ENCODE peak calls at places on chromosome 18, in eight cellular contexts. One of them, this sample, is unnamed.

GRCh38 chr18:74395630-74396251 is 61.4 kb downstream of the DIPK1C start:
- DNase-seq in ovary: no peak
- DNase-seq in NCI-H1417: no peak
- DNase-seq in germinal center: no peak
- DNase-seq in HS-5: no peak
- DNase-seq in HT1080: no peak
- DNase-seq in ascending aorta: no peak
- DNase-seq in H4: no peak
- DNase-seq in this sample: no peak

GRCh38 chr18:55605820-55606252 is 17.8 kb upstream of the TCF4 start:
- DNase-seq in ovary: no peak
- DNase-seq in NCI-H1417: no peak
- DNase-seq in germinal center: no peak
- DNase-seq in HS-5: no peak
- DNase-seq in HT1080: no peak
- DNase-seq in ascending aorta: no peak
- DNase-seq in H4: no peak
- DNase-seq in this sample: no peak

GRCh38 chr18:42545825-42546224 is 569.7 kb downstream of the RIT2 start:
- DNase-seq in ovary: no peak
- DNase-seq in NCI-H1417: no peak
- DNase-seq in germinal center: no peak
- DNase-seq in HS-5: peak; percentile 67
- DNase-seq in HT1080: peak; percentile 83
- DNase-seq in ascending aorta: no peak
- DNase-seq in H4: peak; percentile 13
- DNase-seq in this sample: peak; percentile 23

GRCh38 chr18:10057808-10058791 is 144.3 kb downstream of the VAPA start:
- DNase-seq in ovary: no peak
- DNase-seq in NCI-H1417: no peak
- DNase-seq in germinal center: no peak
- DNase-seq in HS-5: peak; percentile 77
- DNase-seq in HT1080: peak; percentile 77
- DNase-seq in ascending aorta: no peak
- DNase-seq in H4: peak; percentile 79
- DNase-seq in this sample: peak; percentile 79

GRCh38 chr18:42053188-42053781 is 98.3 kb downstream of the PIK3C3 start:
- DNase-seq in ovary: peak; percentile 38
- DNase-seq in NCI-H1417: peak; percentile 25
- DNase-seq in germinal center: peak; percentile 17
- DNase-seq in HS-5: no peak
- DNase-seq in HT1080: peak; percentile 31
- DNase-seq in ascending aorta: no peak
- DNase-seq in H4: peak; percentile 47
- DNase-seq in this sample: peak; percentile 70

GRCh38 chr18:12038082-12038660 is 55.5 kb upstream of the ANKRD62 start:
- DNase-seq in ovary: peak; percentile 55
- DNase-seq in NCI-H1417: no peak
- DNase-seq in germinal center: peak; percentile 28
- DNase-seq in HS-5: no peak
- DNase-seq in HT1080: no peak
- DNase-seq in ascending aorta: no peak
- DNase-seq in H4: no peak
- DNase-seq in this sample: peak; percentile 41

GRCh38 chr18:29531746-29532145 is 1354.8 kb upstream of the CDH2 start:
- DNase-seq in ovary: no peak
- DNase-seq in NCI-H1417: no peak
- DNase-seq in germinal center: no peak
- DNase-seq in HS-5: no peak
- DNase-seq in HT1080: no peak
- DNase-seq in ascending aorta: no peak
- DNase-seq in H4: no peak
- DNase-seq in this sample: peak; percentile 12

GRCh38 chr18:45576906-45577305 is 38.4 kb upstream of the SLC14A2 start:
- DNase-seq in ovary: no peak
- DNase-seq in NCI-H1417: no peak
- DNase-seq in germinal center: no peak
- DNase-seq in HS-5: no peak
- DNase-seq in HT1080: no peak
- DNase-seq in ascending aorta: no peak
- DNase-seq in H4: no peak
- DNase-seq in this sample: no peak

GRCh38 chr18:361941-362913 is 94.4 kb upstream of the THOC1 start:
- DNase-seq in ovary: no peak
- DNase-seq in NCI-H1417: no peak
- DNase-seq in germinal center: no peak
- DNase-seq in HS-5: peak; percentile 98
- DNase-seq in HT1080: peak; percentile 82
- DNase-seq in ascending aorta: no peak
- DNase-seq in H4: peak; percentile 83
- DNase-seq in this sample: peak; percentile 95

GRCh38 chr18:51191139-51191717 is 6.3 kb downstream of the MEX3C start:
- DNase-seq in ovary: no peak
- DNase-seq in NCI-H1417: no peak
- DNase-seq in germinal center: no peak
- DNase-seq in HS-5: no peak
- DNase-seq in HT1080: no peak
- DNase-seq in ascending aorta: no peak
- DNase-seq in H4: no peak
- DNase-seq in this sample: no peak

GRCh38 chr18:38301621-38302020 is 736.0 kb upstream of the CELF4 start:
- DNase-seq in ovary: no peak
- DNase-seq in NCI-H1417: no peak
- DNase-seq in germinal center: no peak
- DNase-seq in HS-5: peak; percentile 3
- DNase-seq in HT1080: peak; percentile 42
- DNase-seq in ascending aorta: no peak
- DNase-seq in H4: no peak
- DNase-seq in this sample: no peak

GRCh38 chr18:57390044-57390443 is 37.7 kb downstream of the ST8SIA3 start:
- DNase-seq in ovary: no peak
- DNase-seq in NCI-H1417: no peak
- DNase-seq in germinal center: no peak
- DNase-seq in HS-5: no peak
- DNase-seq in HT1080: no peak
- DNase-seq in ascending aorta: no peak
- DNase-seq in H4: no peak
- DNase-seq in this sample: no peak

GRCh38 chr18:70931942-70932814 is 643.3 kb downstream of the SOCS6 start:
- DNase-seq in ovary: no peak
- DNase-seq in NCI-H1417: peak; percentile 27
- DNase-seq in germinal center: peak; percentile 3
- DNase-seq in HS-5: peak; percentile 2
- DNase-seq in HT1080: peak; percentile 32
- DNase-seq in ascending aorta: no peak
- DNase-seq in H4: peak; percentile 57
- DNase-seq in this sample: peak; percentile 19

GRCh38 chr18:22632191-22632590 is 214.5 kb upstream of the CTAGE1 start:
- DNase-seq in ovary: no peak
- DNase-seq in NCI-H1417: no peak
- DNase-seq in germinal center: no peak
- DNase-seq in HS-5: no peak
- DNase-seq in HT1080: no peak
- DNase-seq in ascending aorta: no peak
- DNase-seq in H4: no peak
- DNase-seq in this sample: peak; percentile 79

GRCh38 chr18:11859282-11859797 is 8.1 kb downstream of the CHMP1B start:
- DNase-seq in ovary: no peak
- DNase-seq in NCI-H1417: no peak
- DNase-seq in germinal center: no peak
- DNase-seq in HS-5: no peak
- DNase-seq in HT1080: peak; percentile 17
- DNase-seq in ascending aorta: no peak
- DNase-seq in H4: no peak
- DNase-seq in this sample: no peak

GRCh38 chr18:56197460-56197859 is 440.9 kb downstream of the TXNL1 start:
- DNase-seq in ovary: no peak
- DNase-seq in NCI-H1417: no peak
- DNase-seq in germinal center: no peak
- DNase-seq in HS-5: no peak
- DNase-seq in HT1080: no peak
- DNase-seq in ascending aorta: no peak
- DNase-seq in H4: no peak
- DNase-seq in this sample: no peak

GRCh38 chr18:24220318-24220688 is 81.4 kb downstream of the CABYR start:
- DNase-seq in ovary: no peak
- DNase-seq in NCI-H1417: no peak
- DNase-seq in germinal center: no peak
- DNase-seq in HS-5: no peak
- DNase-seq in HT1080: no peak
- DNase-seq in ascending aorta: no peak
- DNase-seq in H4: no peak
- DNase-seq in this sample: no peak

GRCh38 chr18:77207540-77207939 is 42.1 kb upstream of the GALR1 start:
- DNase-seq in ovary: peak; percentile 93
- DNase-seq in NCI-H1417: no peak
- DNase-seq in germinal center: peak; percentile 73
- DNase-seq in HS-5: peak; percentile 25
- DNase-seq in HT1080: peak; percentile 26
- DNase-seq in ascending aorta: peak; percentile 35
- DNase-seq in H4: peak; percentile 91
- DNase-seq in this sample: peak; percentile 78

GRCh38 chr18:76419811-76420210 is 75.2 kb downstream of the ZNF516 start:
- DNase-seq in ovary: no peak
- DNase-seq in NCI-H1417: no peak
- DNase-seq in germinal center: no peak
- DNase-seq in HS-5: no peak
- DNase-seq in HT1080: no peak
- DNase-seq in ascending aorta: no peak
- DNase-seq in H4: no peak
- DNase-seq in this sample: no peak

GRCh38 chr18:73060666-73061270 is 193.0 kb upstream of the NETO1 start:
- DNase-seq in ovary: no peak
- DNase-seq in NCI-H1417: no peak
- DNase-seq in germinal center: no peak
- DNase-seq in HS-5: no peak
- DNase-seq in HT1080: no peak
- DNase-seq in ascending aorta: no peak
- DNase-seq in H4: no peak
- DNase-seq in this sample: peak; percentile 76

GRCh38 chr18:56593906-56594305 is 44.5 kb downstream of the TXNL1 start:
- DNase-seq in ovary: no peak
- DNase-seq in NCI-H1417: no peak
- DNase-seq in germinal center: no peak
- DNase-seq in HS-5: peak; percentile 11
- DNase-seq in HT1080: peak; percentile 81
- DNase-seq in ascending aorta: no peak
- DNase-seq in H4: no peak
- DNase-seq in this sample: peak; percentile 69

GRCh38 chr18:72871091-72871490 is 3.3 kb upstream of the NETO1 start:
- DNase-seq in ovary: no peak
- DNase-seq in NCI-H1417: no peak
- DNase-seq in germinal center: no peak
- DNase-seq in HS-5: peak; percentile 39
- DNase-seq in HT1080: peak; percentile 41
- DNase-seq in ascending aorta: no peak
- DNase-seq in H4: peak; percentile 72
- DNase-seq in this sample: peak; percentile 12

GRCh38 chr18:61893971-61894750 is 1.4 kb upstream of the RNF152 start:
- DNase-seq in ovary: peak; percentile 81
- DNase-seq in NCI-H1417: peak; percentile 20
- DNase-seq in germinal center: peak; percentile 79
- DNase-seq in HS-5: no peak
- DNase-seq in HT1080: peak; percentile 61
- DNase-seq in ascending aorta: peak; percentile 43
- DNase-seq in H4: peak; percentile 48
- DNase-seq in this sample: peak; percentile 62

GRCh38 chr18:48804856-48805610 is 145.7 kb downstream of the SMAD7 start:
- DNase-seq in ovary: peak; percentile 19
- DNase-seq in NCI-H1417: no peak
- DNase-seq in germinal center: no peak
- DNase-seq in HS-5: no peak
- DNase-seq in HT1080: no peak
- DNase-seq in ascending aorta: no peak
- DNase-seq in H4: no peak
- DNase-seq in this sample: no peak

GRCh38 chr18:35549515-35549914 is 32.0 kb upstream of the GALNT1 start:
- DNase-seq in ovary: no peak
- DNase-seq in NCI-H1417: no peak
- DNase-seq in germinal center: no peak
- DNase-seq in HS-5: no peak
- DNase-seq in HT1080: no peak
- DNase-seq in ascending aorta: no peak
- DNase-seq in H4: no peak
- DNase-seq in this sample: no peak

GRCh38 chr18:79849328-79850207 is 51.8 kb downstream of the KCNG2 start:
- DNase-seq in ovary: no peak
- DNase-seq in NCI-H1417: no peak
- DNase-seq in germinal center: no peak
- DNase-seq in HS-5: no peak
- DNase-seq in HT1080: no peak
- DNase-seq in ascending aorta: no peak
- DNase-seq in H4: no peak
- DNase-seq in this sample: no peak

GRCh38 chr18:76932026-76932819 is 109.9 kb downstream of the ZNF236 start:
- DNase-seq in ovary: no peak
- DNase-seq in NCI-H1417: no peak
- DNase-seq in germinal center: no peak
- DNase-seq in HS-5: no peak
- DNase-seq in HT1080: no peak
- DNase-seq in ascending aorta: no peak
- DNase-seq in H4: no peak
- DNase-seq in this sample: peak; percentile 51

GRCh38 chr18:55384551-55385275 is 203.3 kb downstream of the TCF4 start:
- DNase-seq in ovary: no peak
- DNase-seq in NCI-H1417: peak; percentile 46
- DNase-seq in germinal center: peak; percentile 40
- DNase-seq in HS-5: no peak
- DNase-seq in HT1080: peak; percentile 46
- DNase-seq in ascending aorta: no peak
- DNase-seq in H4: peak; percentile 43
- DNase-seq in this sample: peak; percentile 62

GRCh38 chr18:31592520-31593157 is 962 bp downstream of the TTR start:
- DNase-seq in ovary: no peak
- DNase-seq in NCI-H1417: peak; percentile 2
- DNase-seq in germinal center: no peak
- DNase-seq in HS-5: no peak
- DNase-seq in HT1080: no peak
- DNase-seq in ascending aorta: no peak
- DNase-seq in H4: no peak
- DNase-seq in this sample: no peak

GRCh38 chr18:7452331-7452730 is 114.8 kb upstream of the PTPRM start:
- DNase-seq in ovary: no peak
- DNase-seq in NCI-H1417: peak; percentile 3
- DNase-seq in germinal center: peak; percentile 26
- DNase-seq in HS-5: no peak
- DNase-seq in HT1080: peak; percentile 44
- DNase-seq in ascending aorta: no peak
- DNase-seq in H4: peak; percentile 28
- DNase-seq in this sample: no peak